ENCODE peak calls at places on chromosome 21, in six cellular contexts. N is BE2C, Q is thoracic aorta, M is lower leg skin, U is right atrium auricular region, O is K562. V is an unnamed sample.

GRCh38 chr21:31117046-31117916 is 79.0 kb upstream of the KRTAP19-8 start:
- DNase-seq in M (no peak), Q (no peak), N (no peak), O (no peak), U (no peak), V (no peak)

GRCh38 chr21:39611547-39612190 is 1.1 kb upstream of the B3GALT5 start:
- DNase-seq in U (no peak), N (no peak), O (no peak), Q (no peak), M (no peak), V (no peak)

GRCh38 chr21:24693779-24694178 is 913.5 kb downstream of the MRPL39 start:
- DNase-seq in M (no peak), Q (no peak), O (no peak), U (no peak), N (no peak), V (no peak)

GRCh38 chr21:44940116-44940631 is 345 bp downstream of the SLX9 start:
- DNase-seq in U (no peak), O (no peak), M (no peak), N (no peak), Q (no peak), V (no peak)

GRCh38 chr21:27827972-27828371 is 861.1 kb upstream of the ADAMTS5 start:
- DNase-seq in M (no peak), N (no peak), Q (no peak), U (no peak), O (no peak), V (no peak)

GRCh38 chr21:34360488-34361241 is 3.1 kb upstream of the KCNE2 start:
- DNase-seq in M (no peak), U (peak; percentile 40), Q (no peak), O (no peak), N (no peak), V (no peak)

GRCh38 chr21:22585558-22585957 is 1587.3 kb downstream of the NCAM2 start:
- DNase-seq in Q (no peak), O (no peak), N (no peak), M (no peak), U (no peak), V (no peak)

GRCh38 chr21:26710155-26710554 is 135.1 kb downstream of the ADAMTS1 start:
- DNase-seq in N (no peak), Q (no peak), U (no peak), M (no peak), O (no peak), V (no peak)

GRCh38 chr21:36076878-36077658 is 7.2 kb downstream of the CBR1 start:
- DNase-seq in N (no peak), O (no peak), M (no peak), Q (no peak), U (no peak), V (no peak)

GRCh38 chr21:28235169-28235892 is 757.3 kb downstream of the LTN1 start:
- DNase-seq in U (no peak), Q (no peak), M (no peak), O (no peak), N (no peak), V (no peak)

GRCh38 chr21:28781602-28782274 is 210.9 kb downstream of the LTN1 start:
- DNase-seq in U (no peak), M (no peak), N (peak; percentile 32), Q (no peak), O (peak; percentile 28), V (no peak)

GRCh38 chr21:42009018-42009830 is 936 bp downstream of the ZBTB21 start:
- DNase-seq in M (peak; percentile 50), U (no peak), Q (no peak), O (peak; percentile 72), N (peak; percentile 62), V (no peak)

GRCh38 chr21:42012763-42013329 is 2.7 kb upstream of the ZBTB21 start:
- DNase-seq in Q (no peak), U (no peak), O (no peak), M (no peak), N (no peak), V (peak; percentile 46)

GRCh38 chr21:42009831-42010506 is at the start of gene ZBTB21:
- DNase-seq in U (peak; percentile 99), M (peak; percentile 98), Q (peak; percentile 95), N (peak; percentile 98), O (peak; percentile 97), V (peak; percentile 100)

GRCh38 chr21:42012344-42012743 is 2.2 kb upstream of the ZBTB21 start:
- DNase-seq in N (no peak), U (no peak), Q (no peak), O (no peak), M (no peak), V (peak; percentile 69)

DNA sequence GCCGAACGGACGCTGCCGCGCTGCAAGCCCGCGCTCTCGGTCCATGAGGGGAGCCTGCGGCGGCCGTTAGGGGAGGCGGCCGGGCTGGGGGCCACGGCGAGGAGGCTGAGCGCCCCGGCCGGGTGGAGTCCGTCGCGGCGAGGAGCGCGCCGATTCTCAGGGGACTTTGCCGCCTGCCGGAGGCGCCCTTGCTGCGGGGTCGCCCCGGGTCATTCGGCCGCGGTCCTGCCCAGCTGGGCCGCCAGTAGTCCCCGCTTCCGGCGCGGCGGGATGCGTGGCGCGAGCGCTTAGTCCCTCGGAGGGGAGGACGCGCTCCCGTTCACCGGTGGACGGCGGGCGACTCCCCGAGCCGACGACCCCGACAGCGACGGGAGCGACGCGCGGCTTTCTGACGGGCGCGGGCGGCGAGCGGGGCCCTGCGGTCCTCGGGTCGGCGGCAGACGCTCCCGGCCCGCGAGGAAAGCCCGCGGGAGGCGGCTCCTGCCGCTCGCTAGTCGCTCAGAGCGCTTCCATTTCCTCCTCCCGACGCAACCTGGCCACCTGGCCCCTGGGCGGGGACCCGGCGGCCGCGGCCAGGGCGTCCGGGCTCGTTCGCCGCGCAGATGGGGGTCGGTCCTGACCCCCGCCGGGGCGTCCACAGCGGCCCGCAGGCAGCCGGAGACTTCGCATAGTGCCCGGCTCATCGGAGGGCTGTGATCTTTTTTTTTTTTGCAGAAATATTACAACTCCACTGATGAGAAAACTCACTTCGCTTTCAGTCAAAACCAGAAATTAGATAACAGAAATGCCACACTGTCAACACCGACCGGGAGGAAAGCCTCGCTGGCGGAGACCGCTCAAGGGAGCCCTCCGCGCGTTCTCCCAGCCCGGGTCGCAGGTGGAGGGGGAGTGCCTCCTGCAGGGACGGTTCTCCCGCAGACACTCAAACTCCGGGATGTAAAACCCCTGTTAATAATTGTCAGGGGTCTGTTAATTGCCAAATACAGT is 640 bp upstream of the ZBTB21 start:
- DNase-seq in O (peak; percentile 69), M (no peak), N (peak; percentile 37), Q (no peak), U (no peak), V (peak; percentile 83)
- TF ChIP-seq CTCF in O (peak; percentile 11), M (no peak), N (no peak), Q (peak; percentile 14), U (peak; percentile 34), V (no peak)

GRCh38 chr21:37749132-37749531 is 167.1 kb downstream of the KCNJ6 start:
- DNase-seq in N (no peak), O (no peak), M (no peak), Q (no peak), U (no peak), V (no peak)

GRCh38 chr21:37751268-37751975 is 164.8 kb downstream of the KCNJ6 start:
- DNase-seq in M (no peak), N (no peak), U (no peak), O (no peak), Q (no peak), V (no peak)

GRCh38 chr21:37748351-37748750 is 167.9 kb downstream of the KCNJ6 start:
- DNase-seq in O (no peak), M (no peak), Q (no peak), N (no peak), U (no peak), V (no peak)

GRCh38 chr21:37742532-37742931 is 173.7 kb downstream of the KCNJ6 start:
- DNase-seq in Q (no peak), M (no peak), U (no peak), N (no peak), O (no peak), V (no peak)

DNA sequence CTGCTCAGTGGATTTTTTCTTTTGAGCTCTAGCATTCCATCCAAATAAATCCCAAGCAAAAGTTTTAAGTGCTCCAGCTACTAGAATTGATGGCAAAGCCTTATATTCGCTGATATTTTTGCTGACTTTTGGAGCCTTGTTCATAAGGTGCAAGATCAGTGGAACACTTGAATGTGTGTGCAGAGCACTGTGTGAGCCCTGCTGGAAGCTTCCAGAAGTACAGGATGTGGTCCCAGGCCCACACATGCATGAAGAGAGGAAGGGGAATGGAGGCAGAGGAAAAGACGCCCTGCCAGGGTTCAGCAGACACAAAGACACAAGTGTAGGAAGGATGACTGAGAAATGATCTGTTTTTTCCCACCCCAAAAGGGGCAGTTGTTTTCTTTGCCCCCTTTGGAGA is 169.4 kb downstream of the KCNJ6 start:
- DNase-seq in O (no peak), Q (no peak), M (no peak), U (no peak), N (no peak), V (no peak)
- TF ChIP-seq CTCF in O (peak; percentile 10), Q (no peak), M (no peak), U (no peak), N (no peak), V (peak; percentile 16)

DNA sequence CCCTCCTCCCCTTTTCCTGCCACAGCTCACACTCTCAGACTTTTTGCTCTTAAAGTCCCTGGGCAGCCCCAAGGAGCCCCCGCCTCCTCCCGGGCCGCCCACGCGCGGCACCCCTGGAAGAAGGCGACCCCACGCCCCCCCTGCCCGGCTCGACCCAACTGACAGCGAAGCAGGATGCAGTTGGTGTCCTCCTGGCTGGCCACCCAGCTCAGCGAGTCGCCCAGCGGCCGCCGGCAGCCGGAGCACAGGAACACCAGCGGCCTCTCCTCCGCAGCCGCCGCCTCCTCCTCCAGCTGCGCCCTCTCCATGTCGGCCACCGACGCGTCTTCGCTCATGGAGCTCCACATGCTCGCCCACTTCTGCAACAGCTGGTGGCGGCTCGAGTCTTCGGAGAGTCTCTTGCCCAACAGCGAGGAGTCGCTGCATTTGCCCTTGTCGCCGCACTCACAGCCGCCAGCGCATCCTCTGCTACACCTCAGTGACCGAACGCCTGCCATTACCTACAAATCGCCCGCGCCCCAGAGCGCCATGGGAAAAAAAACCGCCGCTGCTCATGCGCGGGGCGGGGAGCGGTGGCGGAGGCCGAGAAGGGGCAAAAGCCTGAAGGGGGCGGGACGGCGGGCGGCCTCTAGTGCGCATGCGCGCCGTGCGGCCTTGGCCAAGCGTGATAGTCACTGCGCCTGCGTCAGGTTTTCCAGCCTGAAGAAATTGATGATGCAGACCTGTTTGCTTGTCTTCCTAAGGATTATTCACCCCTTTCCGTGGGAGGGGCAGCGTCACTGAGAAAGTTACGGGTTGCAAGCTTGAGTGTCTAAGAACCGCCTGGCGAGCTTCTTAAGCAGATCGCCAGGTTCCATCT is at the start of gene MIS18A:
- DNase-seq in Q (peak; percentile 84), N (peak; percentile 97), U (peak; percentile 96), M (peak; percentile 94), O (peak; percentile 99), V (peak; percentile 99)
- TF ChIP-seq CTCF in Q (no peak), N (no peak), U (peak; percentile 27), M (no peak), O (peak; percentile 27), V (no peak)

GRCh38 chr21:46326110-46326703 is 2.3 kb downstream of the PCNT start:
- DNase-seq in M (no peak), N (no peak), Q (no peak), U (no peak), O (no peak), V (no peak)

GRCh38 chr21:46323227-46323709 is 402 bp downstream of the C21orf58 start:
- DNase-seq in U (peak; percentile 59), M (no peak), N (no peak), Q (no peak), O (no peak), V (no peak)

GRCh38 chr21:46323710-46324389 is at the start of the genes C21orf58 and PCNT:
- DNase-seq in Q (peak; percentile 88), O (peak; percentile 98), U (peak; percentile 99), N (peak; percentile 99), M (peak; percentile 96), V (peak; percentile 100)

GRCh38 chr21:46324390-46325072 is 575 bp downstream of the PCNT start:
- DNase-seq in M (peak; percentile 63), O (peak; percentile 96), N (peak; percentile 96), Q (peak; percentile 20), U (peak; percentile 77), V (peak; percentile 95)

GRCh38 chr21:46325073-46325912 is 1.3 kb downstream of the PCNT start:
- DNase-seq in Q (no peak), M (no peak), O (peak; percentile 59), N (peak; percentile 87), U (no peak), V (no peak)
- TF ChIP-seq CTCF in Q (no peak), M (no peak), O (peak; percentile 49), N (peak; percentile 40), U (peak; percentile 42), V (peak; percentile 41)

V was measured in osteocyte.